ENCODE peak calls at places on chromosomes 7 and 10, in seven cellular contexts. One of them, this sample, is unnamed.

GRCh38 chr10:117590516-117590915 is 48.0 kb downstream of the EMX2 start:
- DNase-seq in CD4-positive, CD25-positive, alpha-beta regulatory T cell: no peak
- DNase-seq in HepG2: no peak
- DNase-seq in fibroblast of the aortic adventitia: no peak
- DNase-seq in CD8-positive, alpha-beta T cell: no peak
- DNase-seq in right lobe of liver: no peak
- DNase-seq in body of pancreas: no peak
- DNase-seq in this sample: no peak

GRCh38 chr10:113736576-113736975 is 14.9 kb upstream of the PLEKHS1 start:
- DNase-seq in fibroblast of the aortic adventitia: peak; percentile 47
- DNase-seq in right lobe of liver: no peak
- DNase-seq in CD8-positive, alpha-beta T cell: no peak
- DNase-seq in HepG2: no peak
- DNase-seq in CD4-positive, CD25-positive, alpha-beta regulatory T cell: no peak
- DNase-seq in body of pancreas: no peak
- DNase-seq in this sample: no peak

GRCh38 chr10:121322046-121322445 is 276.2 kb downstream of the FGFR2 start:
- DNase-seq in CD4-positive, CD25-positive, alpha-beta regulatory T cell: no peak
- DNase-seq in CD8-positive, alpha-beta T cell: no peak
- DNase-seq in HepG2: no peak
- DNase-seq in body of pancreas: no peak
- DNase-seq in fibroblast of the aortic adventitia: no peak
- DNase-seq in right lobe of liver: no peak
- DNase-seq in this sample: no peak

GRCh38 chr7:104552102-104552501 is 223.7 kb downstream of the LHFPL3 start:
- DNase-seq in body of pancreas: peak; percentile 60
- DNase-seq in CD8-positive, alpha-beta T cell: no peak
- DNase-seq in fibroblast of the aortic adventitia: peak; percentile 16
- DNase-seq in CD4-positive, CD25-positive, alpha-beta regulatory T cell: no peak
- DNase-seq in HepG2: peak; percentile 31
- DNase-seq in right lobe of liver: no peak
- DNase-seq in this sample: no peak

GRCh38 chr7:123537026-123537642 is 2.7 kb upstream of the IQUB start:
- DNase-seq in CD4-positive, CD25-positive, alpha-beta regulatory T cell: no peak
- DNase-seq in body of pancreas: no peak
- DNase-seq in HepG2: peak; percentile 13
- DNase-seq in fibroblast of the aortic adventitia: peak; percentile 49
- DNase-seq in CD8-positive, alpha-beta T cell: no peak
- DNase-seq in right lobe of liver: no peak
- DNase-seq in this sample: peak; percentile 34

GRCh38 chr7:150389532-150389816 is 10.3 kb downstream of the ZNF775 start:
- DNase-seq in fibroblast of the aortic adventitia: no peak
- DNase-seq in right lobe of liver: no peak
- DNase-seq in body of pancreas: no peak
- DNase-seq in HepG2: no peak
- DNase-seq in CD4-positive, CD25-positive, alpha-beta regulatory T cell: no peak
- DNase-seq in CD8-positive, alpha-beta T cell: no peak
- DNase-seq in this sample: no peak

GRCh38 chr7:22468609-22469008 is 31.4 kb downstream of the STEAP1B start:
- DNase-seq in CD4-positive, CD25-positive, alpha-beta regulatory T cell: no peak
- DNase-seq in HepG2: no peak
- DNase-seq in body of pancreas: no peak
- DNase-seq in fibroblast of the aortic adventitia: no peak
- DNase-seq in right lobe of liver: no peak
- DNase-seq in CD8-positive, alpha-beta T cell: no peak
- DNase-seq in this sample: no peak

GRCh38 chr10:56911906-56912480 is 550.9 kb upstream of the ZWINT start:
- DNase-seq in body of pancreas: no peak
- DNase-seq in right lobe of liver: no peak
- DNase-seq in HepG2: no peak
- DNase-seq in CD8-positive, alpha-beta T cell: no peak
- DNase-seq in CD4-positive, CD25-positive, alpha-beta regulatory T cell: no peak
- DNase-seq in fibroblast of the aortic adventitia: no peak
- DNase-seq in this sample: no peak

GRCh38 chr10:91604462-91604935 is 28.4 kb downstream of the PPP1R3C start:
- DNase-seq in fibroblast of the aortic adventitia: no peak
- DNase-seq in HepG2: no peak
- DNase-seq in CD8-positive, alpha-beta T cell: no peak
- DNase-seq in right lobe of liver: no peak
- DNase-seq in body of pancreas: no peak
- DNase-seq in CD4-positive, CD25-positive, alpha-beta regulatory T cell: no peak
- DNase-seq in this sample: no peak

GRCh38 chr7:149022961-149023360 is 5.3 kb downstream of the PDIA4 start:
- DNase-seq in right lobe of liver: peak; percentile 22
- DNase-seq in CD8-positive, alpha-beta T cell: no peak
- DNase-seq in fibroblast of the aortic adventitia: no peak
- DNase-seq in body of pancreas: no peak
- DNase-seq in CD4-positive, CD25-positive, alpha-beta regulatory T cell: no peak
- DNase-seq in HepG2: no peak
- DNase-seq in this sample: no peak

GRCh38 chr10:45373003-45373782 is 823 bp upstream of the ALOX5 start:
- DNase-seq in CD8-positive, alpha-beta T cell: no peak
- DNase-seq in fibroblast of the aortic adventitia: no peak
- DNase-seq in body of pancreas: peak; percentile 50
- DNase-seq in right lobe of liver: no peak
- DNase-seq in HepG2: no peak
- DNase-seq in CD4-positive, CD25-positive, alpha-beta regulatory T cell: no peak
- DNase-seq in this sample: no peak

GRCh38 chr7:43799605-43800004 is 41.1 kb downstream of the BLVRA start:
- DNase-seq in HepG2: peak; percentile 45
- DNase-seq in body of pancreas: no peak
- DNase-seq in fibroblast of the aortic adventitia: no peak
- DNase-seq in CD4-positive, CD25-positive, alpha-beta regulatory T cell: no peak
- DNase-seq in CD8-positive, alpha-beta T cell: no peak
- DNase-seq in right lobe of liver: no peak
- DNase-seq in this sample: no peak
- H3K4me3 ChIP-seq in HepG2: no peak overlapping the region
- H3K4me3 ChIP-seq in body of pancreas: no peak overlapping the region
- H3K4me3 ChIP-seq in fibroblast of the aortic adventitia: no peak overlapping the region
- H3K4me3 ChIP-seq in CD4-positive, CD25-positive, alpha-beta regulatory T cell: no peak overlapping the region
- H3K4me3 ChIP-seq in CD8-positive, alpha-beta T cell: no peak overlapping the region
- H3K4me3 ChIP-seq in right lobe of liver: no peak overlapping the region
- H3K4me3 ChIP-seq in this sample: no peak overlapping the region

GRCh38 chr10:110686941-110687340 is 42.8 kb downstream of the RBM20 start:
- DNase-seq in body of pancreas: no peak
- DNase-seq in fibroblast of the aortic adventitia: no peak
- DNase-seq in HepG2: no peak
- DNase-seq in CD8-positive, alpha-beta T cell: no peak
- DNase-seq in right lobe of liver: no peak
- DNase-seq in CD4-positive, CD25-positive, alpha-beta regulatory T cell: no peak
- DNase-seq in this sample: no peak
- H3K4me3 ChIP-seq in body of pancreas: no peak overlapping the region
- H3K4me3 ChIP-seq in fibroblast of the aortic adventitia: no peak overlapping the region
- H3K4me3 ChIP-seq in HepG2: no peak overlapping the region
- H3K4me3 ChIP-seq in CD8-positive, alpha-beta T cell: no peak overlapping the region
- H3K4me3 ChIP-seq in right lobe of liver: no peak overlapping the region
- H3K4me3 ChIP-seq in CD4-positive, CD25-positive, alpha-beta regulatory T cell: no peak overlapping the region
- H3K4me3 ChIP-seq in this sample: no peak overlapping the region

GRCh38 chr7:159121068-159121467 is 23.6 kb downstream of the VIPR2 start:
- DNase-seq in right lobe of liver: no peak
- DNase-seq in fibroblast of the aortic adventitia: no peak
- DNase-seq in CD8-positive, alpha-beta T cell: no peak
- DNase-seq in CD4-positive, CD25-positive, alpha-beta regulatory T cell: no peak
- DNase-seq in body of pancreas: no peak
- DNase-seq in HepG2: no peak
- DNase-seq in this sample: no peak

GRCh38 chr7:159119851-159120539 is 24.7 kb downstream of the VIPR2 start:
- DNase-seq in HepG2: no peak
- DNase-seq in right lobe of liver: no peak
- DNase-seq in CD4-positive, CD25-positive, alpha-beta regulatory T cell: no peak
- DNase-seq in fibroblast of the aortic adventitia: no peak
- DNase-seq in body of pancreas: no peak
- DNase-seq in CD8-positive, alpha-beta T cell: no peak
- DNase-seq in this sample: no peak

GRCh38 chr7:159121476-159121875 is 23.2 kb downstream of the VIPR2 start:
- DNase-seq in fibroblast of the aortic adventitia: no peak
- DNase-seq in CD8-positive, alpha-beta T cell: no peak
- DNase-seq in right lobe of liver: no peak
- DNase-seq in body of pancreas: no peak
- DNase-seq in CD4-positive, CD25-positive, alpha-beta regulatory T cell: no peak
- DNase-seq in HepG2: no peak
- DNase-seq in this sample: no peak

GRCh38 chr7:159119026-159119741 is 25.5 kb downstream of the VIPR2 start:
- DNase-seq in right lobe of liver: peak; percentile 35
- DNase-seq in body of pancreas: no peak
- DNase-seq in fibroblast of the aortic adventitia: no peak
- DNase-seq in HepG2: no peak
- DNase-seq in CD4-positive, CD25-positive, alpha-beta regulatory T cell: no peak
- DNase-seq in CD8-positive, alpha-beta T cell: no peak
- DNase-seq in this sample: no peak

GRCh38 chr7:159120540-159120919 is 24.1 kb downstream of the VIPR2 start:
- DNase-seq in right lobe of liver: no peak
- DNase-seq in CD4-positive, CD25-positive, alpha-beta regulatory T cell: no peak
- DNase-seq in body of pancreas: no peak
- DNase-seq in fibroblast of the aortic adventitia: no peak
- DNase-seq in CD8-positive, alpha-beta T cell: no peak
- DNase-seq in HepG2: no peak
- DNase-seq in this sample: no peak
- H3K4me3 ChIP-seq in right lobe of liver: no peak overlapping the region
- H3K4me3 ChIP-seq in CD4-positive, CD25-positive, alpha-beta regulatory T cell: no peak overlapping the region
- H3K4me3 ChIP-seq in body of pancreas: no peak overlapping the region
- H3K4me3 ChIP-seq in fibroblast of the aortic adventitia: no peak overlapping the region
- H3K4me3 ChIP-seq in CD8-positive, alpha-beta T cell: no peak overlapping the region
- H3K4me3 ChIP-seq in HepG2: no peak overlapping the region
- H3K4me3 ChIP-seq in this sample: no peak overlapping the region

GRCh38 chr10:37855691-37856090 is 1.7 kb downstream of the ZNF248 start:
- DNase-seq in right lobe of liver: no peak
- DNase-seq in fibroblast of the aortic adventitia: no peak
- DNase-seq in body of pancreas: no peak
- DNase-seq in CD8-positive, alpha-beta T cell: no peak
- DNase-seq in CD4-positive, CD25-positive, alpha-beta regulatory T cell: no peak
- DNase-seq in HepG2: no peak
- DNase-seq in this sample: no peak
- H3K4me3 ChIP-seq in right lobe of liver: no peak overlapping the region
- H3K4me3 ChIP-seq in fibroblast of the aortic adventitia: peak overlapping the region; percentile 45
- H3K4me3 ChIP-seq in body of pancreas: no peak overlapping the region
- H3K4me3 ChIP-seq in CD8-positive, alpha-beta T cell: no peak overlapping the region
- H3K4me3 ChIP-seq in CD4-positive, CD25-positive, alpha-beta regulatory T cell: peak overlapping the region; percentile 1
- H3K4me3 ChIP-seq in HepG2: peak overlapping the region; percentile 6
- H3K4me3 ChIP-seq in this sample: no peak overlapping the region

GRCh38 chr7:27124096-27124978 is 6.2 kb downstream of the HOXA4 start:
- DNase-seq in right lobe of liver: no peak
- DNase-seq in CD4-positive, CD25-positive, alpha-beta regulatory T cell: no peak
- DNase-seq in CD8-positive, alpha-beta T cell: no peak
- DNase-seq in HepG2: no peak
- DNase-seq in fibroblast of the aortic adventitia: peak; percentile 73
- DNase-seq in body of pancreas: no peak
- DNase-seq in this sample: no peak

GRCh38 chr7:27124979-27125689 is 5.4 kb downstream of the HOXA4 start:
- DNase-seq in fibroblast of the aortic adventitia: no peak
- DNase-seq in CD8-positive, alpha-beta T cell: no peak
- DNase-seq in body of pancreas: no peak
- DNase-seq in HepG2: no peak
- DNase-seq in right lobe of liver: no peak
- DNase-seq in CD4-positive, CD25-positive, alpha-beta regulatory T cell: no peak
- DNase-seq in this sample: no peak

GRCh38 chr7:27122075-27122910 is 8.3 kb downstream of the HOXA4 start:
- DNase-seq in right lobe of liver: no peak
- DNase-seq in body of pancreas: no peak
- DNase-seq in CD4-positive, CD25-positive, alpha-beta regulatory T cell: no peak
- DNase-seq in CD8-positive, alpha-beta T cell: no peak
- DNase-seq in fibroblast of the aortic adventitia: peak; percentile 26
- DNase-seq in HepG2: peak; percentile 94
- DNase-seq in this sample: no peak

GRCh38 chr7:27123021-27123476 is 7.5 kb downstream of the HOXA4 start:
- DNase-seq in HepG2: peak; percentile 44
- DNase-seq in fibroblast of the aortic adventitia: peak; percentile 40
- DNase-seq in right lobe of liver: no peak
- DNase-seq in body of pancreas: no peak
- DNase-seq in CD8-positive, alpha-beta T cell: no peak
- DNase-seq in CD4-positive, CD25-positive, alpha-beta regulatory T cell: no peak
- DNase-seq in this sample: no peak

DNA sequence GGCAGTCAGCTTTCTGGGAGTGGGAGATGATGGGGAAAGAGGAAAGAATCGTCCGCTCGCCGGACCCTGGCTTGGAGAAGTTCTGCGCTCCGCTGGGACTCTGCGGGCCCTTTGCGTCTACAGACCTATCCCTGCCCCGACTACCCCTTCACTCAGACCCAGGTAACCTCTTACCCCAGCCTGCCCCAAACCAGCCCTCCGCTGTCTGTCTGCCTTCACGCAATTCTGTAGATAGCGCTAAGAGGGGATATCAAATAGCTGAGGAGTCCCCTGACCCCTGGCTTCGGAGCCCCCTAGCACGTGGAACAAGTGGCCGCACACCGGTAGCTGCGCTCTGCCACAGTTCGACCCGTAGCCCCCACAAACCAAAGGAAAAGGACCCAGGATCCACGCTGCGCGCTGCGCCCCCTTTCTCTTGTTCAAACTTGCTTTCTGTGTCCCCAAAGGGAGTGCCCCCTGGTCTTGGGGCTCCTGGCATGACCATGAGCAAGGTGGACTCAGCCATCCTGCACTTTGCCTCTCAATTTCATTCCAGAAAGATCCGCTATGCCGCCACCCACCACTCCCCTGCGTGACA is 7.0 kb downstream of the HOXA4 start:
- DNase-seq in right lobe of liver: no peak
- DNase-seq in CD4-positive, CD25-positive, alpha-beta regulatory T cell: no peak
- DNase-seq in CD8-positive, alpha-beta T cell: no peak
- DNase-seq in fibroblast of the aortic adventitia: no peak
- DNase-seq in HepG2: no peak
- DNase-seq in body of pancreas: no peak
- DNase-seq in this sample: no peak
- H3K4me3 ChIP-seq in right lobe of liver: no peak overlapping the region
- H3K4me3 ChIP-seq in CD4-positive, CD25-positive, alpha-beta regulatory T cell: no peak overlapping the region
- H3K4me3 ChIP-seq in CD8-positive, alpha-beta T cell: no peak overlapping the region
- H3K4me3 ChIP-seq in fibroblast of the aortic adventitia: peak overlapping the region; percentile 35
- H3K4me3 ChIP-seq in HepG2: peak overlapping the region; percentile 82
- H3K4me3 ChIP-seq in body of pancreas: no peak overlapping the region
- H3K4me3 ChIP-seq in this sample: no peak overlapping the region

GRCh38 chr7:45655539-45655938 is 81.4 kb downstream of the ADCY1 start:
- DNase-seq in right lobe of liver: no peak
- DNase-seq in CD8-positive, alpha-beta T cell: no peak
- DNase-seq in fibroblast of the aortic adventitia: no peak
- DNase-seq in HepG2: no peak
- DNase-seq in CD4-positive, CD25-positive, alpha-beta regulatory T cell: no peak
- DNase-seq in body of pancreas: no peak
- DNase-seq in this sample: no peak

GRCh38 chr7:45654341-45654740 is 80.2 kb downstream of the ADCY1 start:
- DNase-seq in body of pancreas: no peak
- DNase-seq in right lobe of liver: no peak
- DNase-seq in CD4-positive, CD25-positive, alpha-beta regulatory T cell: no peak
- DNase-seq in CD8-positive, alpha-beta T cell: no peak
- DNase-seq in HepG2: no peak
- DNase-seq in fibroblast of the aortic adventitia: no peak
- DNase-seq in this sample: no peak

GRCh38 chr7:45652630-45653029 is 78.5 kb downstream of the ADCY1 start:
- DNase-seq in fibroblast of the aortic adventitia: no peak
- DNase-seq in right lobe of liver: no peak
- DNase-seq in HepG2: no peak
- DNase-seq in body of pancreas: no peak
- DNase-seq in CD4-positive, CD25-positive, alpha-beta regulatory T cell: no peak
- DNase-seq in CD8-positive, alpha-beta T cell: no peak
- DNase-seq in this sample: no peak

GRCh38 chr7:45651540-45651939 is 77.4 kb downstream of the ADCY1 start:
- DNase-seq in CD4-positive, CD25-positive, alpha-beta regulatory T cell: no peak
- DNase-seq in fibroblast of the aortic adventitia: no peak
- DNase-seq in HepG2: no peak
- DNase-seq in CD8-positive, alpha-beta T cell: no peak
- DNase-seq in body of pancreas: no peak
- DNase-seq in right lobe of liver: no peak
- DNase-seq in this sample: no peak

GRCh38 chr7:45653209-45653907 is 79.2 kb downstream of the ADCY1 start:
- DNase-seq in body of pancreas: no peak
- DNase-seq in fibroblast of the aortic adventitia: no peak
- DNase-seq in right lobe of liver: no peak
- DNase-seq in HepG2: no peak
- DNase-seq in CD8-positive, alpha-beta T cell: no peak
- DNase-seq in CD4-positive, CD25-positive, alpha-beta regulatory T cell: no peak
- DNase-seq in this sample: no peak
- H3K4me3 ChIP-seq in body of pancreas: no peak overlapping the region
- H3K4me3 ChIP-seq in fibroblast of the aortic adventitia: no peak overlapping the region
- H3K4me3 ChIP-seq in right lobe of liver: no peak overlapping the region
- H3K4me3 ChIP-seq in HepG2: no peak overlapping the region
- H3K4me3 ChIP-seq in CD8-positive, alpha-beta T cell: no peak overlapping the region
- H3K4me3 ChIP-seq in CD4-positive, CD25-positive, alpha-beta regulatory T cell: no peak overlapping the region
- H3K4me3 ChIP-seq in this sample: no peak overlapping the region

This sample was measured in CD8-positive, alpha-beta memory T cell.